ENCODE peak calls at places on chromosomes 12 and 14, in ten cellular contexts. L is pancreas; G is activated CD8-positive, alpha-beta memory T cell treated with anti-CD3 and anti-CD28 coated beads for 1 hour; Y is amniotic stem cell; B is activated T-cell treated with anti-CD3 and anti-CD28 coated beads for 48 hours; K is NCI-H460; P is ovary; Q is central memory CD4-positive, alpha-beta T cell; D is activated naive CD4-positive, alpha-beta T cell treated with Interleukin-2 at 50 U/mL for 16 hours; F is dorsolateral prefrontal cortex. R is an unnamed sample.

GRCh38 chr12:41286426-41286825 is 98.3 kb downstream of the PDZRN4 start:
- DNase-seq in P (no peak), Y (no peak), Q (no peak), L (no peak), B (no peak), F (no peak), D (no peak), G (no peak), K (no peak), R (no peak)

GRCh38 chr12:111444706-111445310 is 39.1 kb downstream of the SH2B3 start:
- DNase-seq in P (peak), L (peak), D (peak), B (peak), Y (no peak), G (no peak), Q (peak), F (peak), K (no peak), R (peak)

GRCh38 chr14:60817113-60817512 is 82.6 kb downstream of the MNAT1 start:
- DNase-seq in L (no peak), B (no peak), P (no peak), Y (no peak), F (no peak), K (no peak), D (no peak), Q (no peak), G (no peak), R (no peak)

GRCh38 chr14:90870950-90871604 is 54.8 kb upstream of the TTC7B start:
- DNase-seq in Q (no peak), P (no peak), Y (no peak), B (no peak), L (no peak), D (no peak), F (no peak), G (no peak), K (no peak), R (no peak)

GRCh38 chr14:54589843-54590242 is 22.9 kb downstream of the SAMD4A start:
- DNase-seq in Q (no peak), K (no peak), Y (no peak), L (no peak), P (no peak), D (no peak), G (no peak), B (no peak), F (no peak), R (no peak)

GRCh38 chr12:120422892-120423456 is 14.9 kb upstream of the COX6A1 start:
- DNase-seq in G (no peak), B (no peak), L (no peak), F (no peak), D (no peak), Q (no peak), K (no peak), P (no peak), Y (no peak), R (no peak)

GRCh38 chr14:89912667-89913211 is 41.8 kb downstream of the EFCAB11 start:
- DNase-seq in Y (peak), B (no peak), P (no peak), D (no peak), K (no peak), Q (no peak), G (no peak), F (peak), L (no peak), R (no peak)

GRCh38 chr14:98393527-98393926 is 878.5 kb downstream of the BCL11B start:
- DNase-seq in L (no peak), F (no peak), Q (no peak), B (no peak), Y (no peak), P (no peak), K (no peak), D (no peak), G (no peak), R (no peak)

GRCh38 chr12:55572168-55572567 is at the start of gene OR2AP1:
- DNase-seq in F (no peak), B (no peak), D (no peak), P (no peak), K (no peak), L (no peak), Y (no peak), Q (no peak), G (no peak), R (no peak)

GRCh38 chr14:104536942-104537612 is 42.5 kb upstream of the C14orf180 start:
- DNase-seq in Y (no peak), L (no peak), G (no peak), P (no peak), B (no peak), F (no peak), D (no peak), Q (no peak), K (no peak), R (no peak)

R was measured in GM12891.